ENCODE peak calls at places on chromosomes 12 and 14, in nine cellular contexts. P, T, J, G, H, M, I, Y and Z are unnamed samples.

GRCh38 chr12:96221391-96221790 is 27.2 kb downstream of the ELK3 start:
- DNase-seq in P (no peak), T (no peak), J (no peak), G (no peak), H (no peak), M (no peak), I (no peak), Y (no peak), Z (no peak)

GRCh38 chr12:31588976-31589375 is 2.0 kb downstream of the DENND5B start:
- DNase-seq in P (no peak), T (no peak), J (no peak), G (no peak), H (no peak), M (no peak), I (no peak), Y (no peak), Z (no peak)

GRCh38 chr12:3732901-3733300 is 20.0 kb downstream of the CRACR2A start:
- DNase-seq in P (no peak), T (peak), J (no peak), G (no peak), H (no peak), M (no peak), I (no peak), Y (no peak), Z (no peak)

GRCh38 chr12:48003226-48004038 is 844 bp downstream of the COL2A1 start:
- DNase-seq in P (no peak), T (no peak), J (peak), G (no peak), H (no peak), M (peak), I (no peak), Y (no peak), Z (no peak)

GRCh38 chr12:57889541-57889989 is 43.0 kb upstream of the CTDSP2 start:
- DNase-seq in P (peak), T (peak), J (no peak), G (peak), H (no peak), M (peak), I (peak), Y (no peak), Z (no peak)

GRCh38 chr12:2265461-2266167 is 212.8 kb downstream of the CACNA1C start:
- DNase-seq in P (no peak), T (no peak), J (no peak), G (no peak), H (no peak), M (peak), I (no peak), Y (no peak), Z (no peak)

GRCh38 chr12:25017336-25017735 is 68.4 kb upstream of the BCAT1 start:
- DNase-seq in P (no peak), T (no peak), J (no peak), G (no peak), H (no peak), M (no peak), I (no peak), Y (no peak), Z (no peak)

GRCh38 chr12:45785315-45785714 is 55.8 kb downstream of the ARID2 start:
- DNase-seq in P (no peak), T (no peak), J (no peak), G (no peak), H (no peak), M (no peak), I (no peak), Y (no peak), Z (no peak)

GRCh38 chr12:54360717-54361456 is 3.4 kb downstream of the GPR84 start:
- DNase-seq in P (peak), T (peak), J (peak), G (peak), H (peak), M (peak), I (peak), Y (no peak), Z (peak)

GRCh38 chr14:42277840-42278239 is 671.2 kb downstream of the LRFN5 start:
- DNase-seq in P (no peak), T (no peak), J (no peak), G (no peak), H (no peak), M (no peak), I (no peak), Y (no peak), Z (no peak)

GRCh38 chr14:31388687-31389413 is 31.5 kb downstream of the HEATR5A start:
- DNase-seq in P (no peak), T (no peak), J (no peak), G (peak), H (no peak), M (no peak), I (no peak), Y (no peak), Z (no peak)

GRCh38 chr14:68932219-68932618 is 46.9 kb downstream of the ACTN1 start:
- DNase-seq in P (no peak), T (no peak), J (no peak), G (no peak), H (no peak), M (no peak), I (no peak), Y (no peak), Z (no peak)

GRCh38 chr14:103144085-103144484 is 20.8 kb downstream of the TNFAIP2 start:
- DNase-seq in P (no peak), T (no peak), J (no peak), G (no peak), H (no peak), M (no peak), I (no peak), Y (no peak), Z (no peak)

GRCh38 chr12:3453947-3454675 is 36.9 kb upstream of the PRMT8 start:
- DNase-seq in P (no peak), T (no peak), J (no peak), G (no peak), H (peak), M (peak), I (no peak), Y (no peak), Z (no peak)

GRCh38 chr12:49716546-49716945 is 9.3 kb upstream of the FMNL3 start:
- DNase-seq in P (no peak), T (no peak), J (no peak), G (no peak), H (no peak), M (no peak), I (no peak), Y (no peak), Z (no peak)

DNA sequence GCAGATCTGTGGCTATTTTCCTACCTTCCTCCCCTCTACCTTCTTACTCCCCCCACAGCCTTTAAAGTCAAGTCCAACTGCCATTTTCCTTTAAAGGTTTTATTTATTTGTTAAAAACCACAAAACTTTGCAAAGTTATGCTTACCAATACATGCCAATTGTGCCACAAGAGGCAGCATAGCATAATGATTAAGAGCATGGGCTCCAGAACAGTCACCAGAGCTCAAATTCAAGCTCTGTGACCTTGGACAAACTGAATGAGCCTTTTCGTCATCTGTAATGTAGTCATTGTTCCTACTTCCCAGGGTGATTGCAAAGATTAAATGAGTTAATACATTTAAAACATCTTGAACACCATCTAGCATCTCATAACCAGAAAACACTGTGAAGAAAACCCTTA is 13.0 kb upstream of the FMNL3 start:
- DNase-seq in P (no peak), T (no peak), J (no peak), G (no peak), H (no peak), M (no peak), I (peak), Y (no peak), Z (no peak)
- TF ChIP-seq CTCF in P (no peak), T (no peak), J (peak), G (no peak), H (peak), M (peak), I (peak), Y (peak), Z (no peak)

GRCh38 chr12:132827763-132828703 is 636 bp downstream of the GOLGA3 start:
- DNase-seq in P (no peak), T (peak), J (peak), G (peak), H (peak), M (peak), I (peak), Y (no peak), Z (peak)
- TF ChIP-seq CTCF in P (no peak), T (no peak), J (no peak), G (no peak), H (no peak), M (no peak), I (no peak), Y (no peak), Z (no peak)

GRCh38 chr12:93679308-93679933 is 2.2 kb downstream of the CRADD start:
- DNase-seq in P (no peak), T (no peak), J (no peak), G (no peak), H (no peak), M (no peak), I (peak), Y (no peak), Z (no peak)

GRCh38 chr12:93686572-93687365 is 9.6 kb downstream of the CRADD start:
- DNase-seq in P (no peak), T (no peak), J (no peak), G (no peak), H (no peak), M (no peak), I (no peak), Y (no peak), Z (no peak)

GRCh38 chr12:93684716-93685115 is 7.5 kb downstream of the CRADD start:
- DNase-seq in P (no peak), T (no peak), J (no peak), G (no peak), H (peak), M (no peak), I (no peak), Y (no peak), Z (no peak)

GRCh38 chr12:93682846-93683261 is 5.7 kb downstream of the CRADD start:
- DNase-seq in P (no peak), T (no peak), J (peak), G (peak), H (no peak), M (peak), I (peak), Y (no peak), Z (no peak)

DNA sequence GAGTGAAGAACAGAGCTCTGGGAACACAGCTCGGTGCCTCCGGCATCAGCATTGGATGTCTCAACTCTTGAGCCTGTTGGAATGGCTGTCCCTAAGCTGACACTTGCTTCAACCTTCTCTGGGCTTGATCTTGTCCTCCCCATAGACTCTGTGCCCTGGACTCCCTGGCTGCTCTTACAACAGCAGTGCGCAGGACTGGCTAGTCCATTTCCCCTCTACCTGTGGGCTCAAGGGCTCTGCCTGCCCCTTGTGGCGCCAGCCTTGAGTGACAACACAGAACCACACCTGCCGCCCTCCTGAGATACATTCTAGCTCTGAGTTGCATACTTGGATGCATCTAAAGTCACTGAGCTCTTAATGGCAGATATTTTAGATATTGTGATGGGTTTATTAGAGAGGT is 6.2 kb downstream of the CRADD start:
- DNase-seq in P (no peak), T (no peak), J (no peak), G (no peak), H (no peak), M (peak), I (no peak), Y (no peak), Z (no peak)
- TF ChIP-seq CTCF in P (no peak), T (no peak), J (no peak), G (no peak), H (no peak), M (peak), I (no peak), Y (no peak), Z (no peak)

DNA sequence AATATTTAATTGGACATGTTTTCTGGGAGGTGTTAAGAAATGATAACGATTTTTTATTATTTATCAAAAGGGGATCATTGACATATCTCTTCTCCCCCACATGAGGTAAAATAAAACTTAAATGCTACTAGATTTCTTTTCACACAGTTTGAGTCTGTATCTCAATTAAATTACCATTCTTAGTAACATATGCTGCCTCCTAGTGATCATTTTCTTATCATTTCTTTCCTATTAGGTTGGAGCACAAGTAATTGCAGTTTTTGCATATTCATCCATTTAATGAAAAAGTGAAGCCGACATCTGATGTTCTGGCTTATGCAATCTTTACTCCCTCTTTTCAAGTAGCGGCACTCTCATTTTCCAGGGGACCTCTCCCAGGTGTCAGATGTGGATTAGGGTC is 24.9 kb downstream of the PUS7L start:
- DNase-seq in P (no peak), T (no peak), J (no peak), G (no peak), H (no peak), M (no peak), I (no peak), Y (no peak), Z (no peak)
- TF ChIP-seq CTCF in P (no peak), T (no peak), J (no peak), G (no peak), H (peak), M (peak), I (no peak), Y (no peak), Z (no peak)

DNA sequence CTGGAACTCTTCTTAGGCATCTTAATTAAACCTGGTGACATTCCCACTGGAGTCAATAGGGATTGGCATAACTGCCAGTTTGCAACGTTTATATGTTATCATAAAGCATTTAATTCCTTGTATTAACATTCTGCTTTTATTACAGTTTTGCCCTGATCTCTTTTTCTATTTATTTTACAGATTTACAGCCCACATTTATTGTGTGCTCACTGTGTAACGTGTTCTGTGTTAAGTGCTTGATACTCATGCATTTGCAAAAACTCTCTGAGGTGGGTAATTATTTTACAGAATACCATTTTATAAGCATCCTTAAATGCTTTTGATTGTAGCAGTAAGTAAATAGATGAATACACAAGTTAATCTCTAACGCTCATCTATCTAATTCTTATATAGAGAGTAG is 341.5 kb upstream of the FAR2 start:
- DNase-seq in P (no peak), T (no peak), J (no peak), G (no peak), H (no peak), M (no peak), I (no peak), Y (no peak), Z (no peak)
- TF ChIP-seq CTCF in P (no peak), T (no peak), J (no peak), G (no peak), H (no peak), M (no peak), I (no peak), Y (no peak), Z (no peak)

DNA sequence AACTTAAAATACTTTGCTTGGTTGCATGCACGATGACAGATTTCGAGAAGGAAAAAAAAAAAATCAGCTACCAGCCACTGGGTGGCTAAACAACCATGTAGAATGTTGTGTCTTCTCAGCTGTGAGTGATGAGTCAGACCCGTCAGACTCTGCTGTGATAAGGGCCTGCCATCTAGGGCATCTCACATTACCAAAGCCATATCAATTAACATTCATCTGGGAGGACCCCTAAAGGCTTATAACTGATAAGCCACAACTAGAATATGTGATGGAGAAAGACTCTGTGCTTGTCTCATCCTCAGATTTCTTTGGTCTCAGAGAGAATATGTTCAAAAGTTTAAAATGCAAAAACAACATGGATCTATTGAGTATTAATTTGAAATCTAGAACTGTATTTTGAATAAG is 111.5 kb downstream of the PAX9 start:
- DNase-seq in P (no peak), T (no peak), J (peak), G (no peak), H (no peak), M (peak), I (no peak), Y (no peak), Z (no peak)
- TF ChIP-seq CTCF in P (no peak), T (no peak), J (peak), G (no peak), H (no peak), M (peak), I (peak), Y (no peak), Z (no peak)

DNA sequence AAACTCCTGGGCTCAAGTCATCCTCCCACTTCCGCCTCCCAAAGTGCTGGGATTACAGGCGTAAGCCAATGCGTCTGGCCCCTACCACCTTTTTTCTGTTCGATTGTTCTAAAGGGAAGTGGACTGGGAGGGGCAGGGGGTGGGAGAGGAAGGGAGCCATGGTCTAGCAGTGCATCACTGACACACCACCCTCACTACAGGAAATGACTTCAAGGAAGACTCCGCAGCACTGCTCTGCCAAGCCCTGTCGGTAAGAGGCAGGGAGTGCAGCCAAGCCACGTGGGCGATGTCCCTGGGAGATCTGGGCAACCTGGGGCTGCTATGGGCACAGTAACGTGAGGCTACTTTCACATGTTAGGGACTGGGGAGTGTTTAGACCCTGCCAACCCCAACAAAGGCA is 18.0 kb downstream of the LRRC74A start:
- DNase-seq in P (peak), T (peak), J (peak), G (peak), H (peak), M (peak), I (peak), Y (no peak), Z (peak)
- TF ChIP-seq CTCF in P (no peak), T (no peak), J (no peak), G (no peak), H (peak), M (peak), I (peak), Y (no peak), Z (no peak)

GRCh38 chr12:120817559-120818330 is 86.4 kb downstream of the SPPL3 start:
- DNase-seq in P (no peak), T (no peak), J (no peak), G (no peak), H (no peak), M (no peak), I (no peak), Y (no peak), Z (no peak)

GRCh38 chr12:120818416-120818815 is 85.7 kb downstream of the SPPL3 start:
- DNase-seq in P (no peak), T (no peak), J (no peak), G (no peak), H (no peak), M (no peak), I (no peak), Y (no peak), Z (no peak)

GRCh38 chr12:120821878-120822277 is 82.3 kb downstream of the SPPL3 start:
- DNase-seq in P (no peak), T (no peak), J (no peak), G (no peak), H (no peak), M (no peak), I (no peak), Y (no peak), Z (no peak)

GRCh38 chr12:120822832-120823503 is 81.2 kb downstream of the SPPL3 start:
- DNase-seq in P (no peak), T (no peak), J (no peak), G (no peak), H (no peak), M (peak), I (no peak), Y (no peak), Z (no peak)

DNA sequence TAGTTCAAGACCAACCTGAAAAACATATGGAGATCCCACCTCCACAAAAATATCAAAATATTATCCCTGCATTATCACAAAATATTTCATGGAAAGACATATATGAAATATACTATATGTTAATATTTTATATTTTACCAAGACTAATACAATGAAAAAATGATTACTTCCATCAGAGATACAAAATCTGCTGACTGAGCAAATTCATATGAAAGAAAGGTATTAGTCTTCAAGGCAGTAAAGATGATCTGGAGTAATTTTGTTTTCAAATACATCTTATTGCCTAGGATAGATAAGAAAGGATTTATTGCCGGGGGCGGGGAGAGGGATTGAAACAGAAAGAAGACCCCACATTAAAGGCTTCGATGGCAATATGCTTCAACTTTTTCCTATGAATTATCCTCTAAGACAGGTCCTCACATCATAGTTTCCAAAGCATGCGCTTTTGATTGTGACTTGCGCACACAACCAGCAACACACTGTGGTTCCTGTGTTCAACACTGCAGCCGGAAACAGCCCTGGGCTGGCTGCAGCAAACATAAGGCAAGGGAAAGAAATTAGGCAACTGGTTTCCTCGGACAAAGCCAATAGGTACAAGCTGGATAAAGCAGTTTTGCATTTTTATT is 83.2 kb downstream of the SPPL3 start:
- DNase-seq in P (no peak), T (no peak), J (no peak), G (no peak), H (no peak), M (no peak), I (no peak), Y (no peak), Z (no peak)
- TF ChIP-seq CTCF in P (no peak), T (no peak), J (no peak), G (no peak), H (no peak), M (no peak), I (no peak), Y (no peak), Z (no peak)